ENCODE peak calls at places on chromosomes 6 and 20, in ten cellular contexts. I, M, W, U, F, T, S, Q, Y and A are unnamed samples.

GRCh38 chr6:134172020-134172766 is 119.8 kb upstream of the SLC2A12 start:
- DNase-seq in M (no peak), Y (no peak), U (no peak), T (no peak), F (peak; percentile 46), I (no peak), W (no peak), Q (no peak), S (no peak), A (no peak)

GRCh38 chr6:104014133-104014532 is 845.6 kb downstream of the HACE1 start:
- DNase-seq in F (no peak), T (no peak), I (no peak), M (no peak), U (no peak), Q (no peak), S (no peak), W (no peak), Y (no peak), A (no peak)

GRCh38 chr6:107509506-107509905 is 19.6 kb downstream of the SOBP start:
- DNase-seq in W (no peak), T (no peak), M (no peak), Y (no peak), U (no peak), S (no peak), I (no peak), F (peak; percentile 22), Q (no peak), A (no peak)

GRCh38 chr6:27294409-27294808 is 17.7 kb downstream of the POM121L2 start:
- DNase-seq in U (no peak), I (no peak), F (no peak), T (no peak), Q (no peak), S (no peak), Y (no peak), M (peak; percentile 15), W (no peak), A (no peak)

GRCh38 chr6:36387440-36388303 is at the start of gene ETV7:
- DNase-seq in Y (no peak), M (peak; percentile 53), F (peak; percentile 30), W (peak; percentile 72), S (peak; percentile 11), T (no peak), I (peak; percentile 84), Q (no peak), U (peak; percentile 57), A (no peak)

GRCh38 chr6:3278691-3279090 is 19.9 kb downstream of the PSMG4 start:
- DNase-seq in W (no peak), Y (peak; percentile 4), Q (no peak), S (no peak), M (no peak), T (no peak), I (no peak), F (no peak), U (no peak), A (no peak)

GRCh38 chr6:36751091-36751490 is 53.5 kb downstream of the RAB44 start:
- DNase-seq in T (no peak), S (peak; percentile 16), Q (no peak), M (no peak), I (no peak), F (no peak), W (no peak), Y (no peak), U (no peak), A (no peak)

GRCh38 chr6:10101551-10102252 is 313.2 kb downstream of the TFAP2A start:
- DNase-seq in Q (no peak), T (no peak), Y (no peak), F (no peak), I (no peak), W (no peak), U (no peak), M (no peak), S (no peak), A (no peak)

GRCh38 chr6:157443066-157443800 is 62.2 kb downstream of the ZDHHC14 start:
- DNase-seq in T (no peak), Y (no peak), I (no peak), F (peak; percentile 73), U (no peak), Q (peak; percentile 58), M (no peak), S (peak; percentile 80), W (no peak), A (no peak)

GRCh38 chr6:170152989-170153388 is 137.9 kb downstream of the DLL1 start:
- DNase-seq in T (no peak), Y (no peak), W (peak; percentile 72), I (no peak), U (peak; percentile 72), S (peak; percentile 9), Q (no peak), M (peak; percentile 75), F (peak; percentile 49), A (no peak)

GRCh38 chr20:25246182-25246943 is 1.5 kb upstream of the PYGB start:
- DNase-seq in S (peak; percentile 48), Q (no peak), W (no peak), F (no peak), M (no peak), U (peak; percentile 8), Y (no peak), I (no peak), T (no peak), A (no peak)

GRCh38 chr6:147958683-147959082 is 384.0 kb upstream of the SASH1 start:
- DNase-seq in T (no peak), U (no peak), S (no peak), Y (no peak), M (no peak), I (no peak), F (no peak), W (peak; percentile 77), Q (no peak), A (no peak)

GRCh38 chr6:38234141-38234540 is 405.6 kb downstream of the BTBD9 start:
- DNase-seq in W (no peak), U (no peak), I (no peak), T (no peak), Y (no peak), F (no peak), Q (no peak), S (no peak), M (no peak), A (no peak)
- TF ChIP-seq CTCF in W (no peak), U (peak; percentile 41), I (no peak), T (no peak), Y (peak; percentile 23), F (no peak), Q (no peak), S (no peak), M (peak; percentile 5), A (no peak)

GRCh38 chr20:34955232-34956040 is at the start of the genes GSS and MYH7B:
- DNase-seq in U (peak; percentile 99), S (peak; percentile 97), Q (peak; percentile 68), W (peak; percentile 98), I (peak; percentile 99), T (peak; percentile 93), Y (peak; percentile 98), F (peak; percentile 99), M (peak; percentile 99), A (peak; percentile 93)
- TF ChIP-seq CTCF in U (peak; percentile 58), S (peak; percentile 54), Q (peak; percentile 62), W (no peak), I (peak; percentile 27), T (no peak), Y (peak; percentile 53), F (peak; percentile 58), M (peak; percentile 55), A (no peak)

DNA sequence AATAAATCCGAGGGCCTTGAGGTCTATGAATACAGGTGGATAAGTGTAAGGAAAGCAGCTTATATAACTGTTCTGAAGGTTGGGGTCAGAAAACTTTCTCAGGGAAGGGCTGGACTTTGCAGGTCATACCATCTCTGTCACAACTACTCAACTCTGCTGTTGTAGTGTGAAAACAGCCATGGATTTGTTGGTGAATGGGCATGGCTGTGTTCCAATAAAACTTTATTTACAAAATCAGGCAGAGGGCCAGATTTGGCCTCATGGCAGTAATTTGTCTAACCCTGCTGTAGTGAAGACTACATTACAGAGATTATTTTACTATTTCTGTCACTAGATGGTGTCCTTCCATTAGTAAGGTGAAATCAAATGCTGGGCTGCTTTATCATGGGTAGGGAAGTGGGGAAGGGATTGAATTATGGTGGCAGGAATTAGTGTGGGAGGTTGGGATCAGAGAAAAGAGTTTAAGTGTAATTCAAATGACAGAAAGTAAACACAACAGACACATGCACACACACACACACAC is 409.6 kb upstream of the CHD6 start:
- DNase-seq in W (no peak), Y (peak; percentile 16), T (no peak), M (no peak), S (no peak), U (no peak), Q (no peak), F (no peak), I (no peak), A (no peak)
- TF ChIP-seq CTCF in W (no peak), Y (peak; percentile 15), T (no peak), M (peak; percentile 41), S (no peak), U (peak; percentile 39), Q (no peak), F (no peak), I (no peak), A (no peak)

DNA sequence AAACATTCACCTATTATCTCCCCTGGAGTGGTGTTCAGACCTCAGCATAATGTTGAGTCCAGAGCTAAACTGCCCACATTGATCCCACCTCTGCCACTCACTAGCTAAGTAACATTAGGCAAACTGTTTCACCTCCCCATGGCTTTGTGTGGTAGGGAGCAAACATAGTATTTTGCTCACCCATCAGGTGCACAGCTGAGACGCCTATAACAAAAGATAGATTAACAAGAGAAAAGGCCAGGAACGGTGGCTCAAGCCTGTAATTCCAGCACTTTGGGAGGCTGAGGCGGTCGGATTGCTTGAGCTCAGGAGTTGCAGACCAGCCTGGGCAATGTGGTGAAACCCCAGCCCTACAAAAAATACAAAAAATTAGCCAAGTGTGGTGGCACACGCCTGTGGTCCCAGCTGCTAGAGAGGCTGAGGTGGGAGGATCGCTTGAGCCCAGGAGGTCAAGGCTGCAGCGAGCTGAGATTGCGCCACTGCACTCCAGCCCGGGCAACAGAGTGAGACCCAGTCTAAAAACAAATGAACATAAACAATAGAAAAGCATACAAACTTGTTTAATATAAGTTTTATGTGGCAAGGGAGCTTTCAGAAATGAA is 91.6 kb downstream of the MAP3K7 start:
- DNase-seq in M (peak; percentile 77), Q (no peak), U (peak; percentile 74), Y (no peak), W (no peak), S (no peak), F (no peak), T (no peak), I (no peak), A (no peak)
- TF ChIP-seq CTCF in M (no peak), Q (no peak), U (no peak), Y (no peak), W (no peak), S (no peak), F (no peak), T (no peak), I (no peak), A (no peak)

GRCh38 chr6:8670792-8671191 is 235.4 kb upstream of the SLC35B3 start:
- DNase-seq in M (no peak), T (no peak), Q (no peak), I (no peak), W (no peak), S (no peak), U (no peak), F (no peak), Y (no peak), A (no peak)
- TF ChIP-seq CTCF in M (no peak), T (no peak), Q (no peak), I (no peak), W (no peak), S (no peak), U (no peak), F (no peak), Y (no peak), A (no peak)